ENCODE peak calls at places on chromosomes 7 and 10, in five cellular contexts. X is breast epithelium, G is NB4, H is heart left ventricle, M is IMR-90. O is an unnamed sample.

GRCh38 chr10:536371-536925 is 153.0 kb downstream of the DIP2C start:
- DNase-seq in H (no peak), G (no peak), M (peak; percentile 71), X (no peak), O (no peak)

GRCh38 chr7:96026606-96027005 is 254.3 kb downstream of the DYNC1I1 start:
- DNase-seq in M (peak; percentile 62), H (no peak), X (no peak), G (no peak), O (no peak)

GRCh38 chr7:485188-486081 is 34.2 kb downstream of the PDGFA start:
- DNase-seq in G (no peak), M (peak; percentile 26), X (no peak), H (peak; percentile 67), O (no peak)

GRCh38 chr10:1401056-1401965 is 336.0 kb downstream of the ADARB2 start:
- DNase-seq in M (no peak), X (no peak), H (no peak), G (no peak), O (no peak)

GRCh38 chr10:104005172-104005863 is 38.4 kb downstream of the SLK start:
- DNase-seq in M (no peak), X (no peak), G (no peak), H (no peak), O (no peak)

GRCh38 chr10:123203393-123204126 is 49.4 kb downstream of the BUB3 start:
- DNase-seq in M (no peak), X (peak; percentile 63), H (no peak), G (no peak), O (no peak)

GRCh38 chr7:116957874-116958273 is 4.6 kb downstream of the ST7 start:
- DNase-seq in H (no peak), G (no peak), X (no peak), M (no peak), O (no peak)

GRCh38 chr7:101232141-101232821 is 5.3 kb downstream of the CLDN15 start:
- DNase-seq in X (no peak), G (no peak), M (no peak), H (no peak), O (peak; percentile 86)

GRCh38 chr7:63521-64021 is 128.8 kb upstream of the FAM20C start:
- DNase-seq in G (peak; percentile 87), X (peak; percentile 20), H (peak; percentile 71), M (no peak), O (no peak)

GRCh38 chr7:2723138-2723850 is 35.3 kb downstream of the AMZ1 start:
- DNase-seq in H (peak; percentile 24), M (no peak), X (no peak), G (no peak), O (no peak)

GRCh38 chr10:50271564-50272250 is 20.4 kb upstream of the ASAH2 start:
- DNase-seq in H (no peak), M (no peak), X (no peak), G (no peak), O (no peak)

GRCh38 chr10:79055100-79055782 is 13.5 kb upstream of the ZMIZ1 start:
- DNase-seq in M (no peak), H (no peak), X (peak; percentile 19), G (no peak), O (no peak)

GRCh38 chr10:70729763-70730357 is 55.3 kb downstream of the TBATA start:
- DNase-seq in H (no peak), G (no peak), X (no peak), M (no peak), O (no peak)

GRCh38 chr7:120898710-120899499 is 41.0 kb upstream of the TSPAN12 start:
- DNase-seq in H (no peak), M (no peak), X (no peak), G (no peak), O (no peak)

GRCh38 chr7:14395860-14396259 is 406.4 kb upstream of the ETV1 start:
- DNase-seq in X (no peak), M (no peak), H (no peak), G (no peak), O (no peak)

GRCh38 chr7:133053321-133053891 is 28.5 kb downstream of the CHCHD3 start:
- DNase-seq in G (no peak), H (no peak), X (no peak), M (peak; percentile 97), O (peak; percentile 65)

GRCh38 chr7:136136906-136137305 is 159.7 kb upstream of the MTPN start:
- DNase-seq in M (no peak), X (no peak), H (no peak), G (no peak), O (no peak)

GRCh38 chr10:70685461-70685911 is 13.2 kb downstream of the ADAMTS14 start:
- DNase-seq in M (no peak), G (no peak), H (peak; percentile 12), X (no peak), O (no peak)

GRCh38 chr7:8379264-8379663 is 54.1 kb upstream of the NXPH1 start:
- DNase-seq in H (no peak), X (no peak), M (no peak), G (no peak), O (no peak)

GRCh38 chr10:6953131-6953834 is 373.2 kb upstream of the PRKCQ start:
- DNase-seq in H (no peak), G (no peak), M (peak; percentile 5), X (no peak), O (no peak)

GRCh38 chr10:33967721-33968120 is 633.3 kb upstream of the NRP1 start:
- DNase-seq in G (no peak), M (no peak), H (no peak), X (no peak), O (no peak)

GRCh38 chr7:74027124-74027682 is 770 bp upstream of the ELN start:
- DNase-seq in G (no peak), M (no peak), H (no peak), X (no peak), O (no peak)
- TF ChIP-seq CTCF in G (no peak), M (no peak), H (no peak), X (no peak), O (no peak)

GRCh38 chr7:99374121-99375064 is at the start of gene ARPC1B:
- DNase-seq in G (peak; percentile 94), X (peak; percentile 65), H (peak; percentile 93), M (peak; percentile 51), O (peak; percentile 95)
- TF ChIP-seq POLR2A in G (no peak), X (peak; percentile 31), H (no peak), M (peak; percentile 54), O (no peak)

DNA sequence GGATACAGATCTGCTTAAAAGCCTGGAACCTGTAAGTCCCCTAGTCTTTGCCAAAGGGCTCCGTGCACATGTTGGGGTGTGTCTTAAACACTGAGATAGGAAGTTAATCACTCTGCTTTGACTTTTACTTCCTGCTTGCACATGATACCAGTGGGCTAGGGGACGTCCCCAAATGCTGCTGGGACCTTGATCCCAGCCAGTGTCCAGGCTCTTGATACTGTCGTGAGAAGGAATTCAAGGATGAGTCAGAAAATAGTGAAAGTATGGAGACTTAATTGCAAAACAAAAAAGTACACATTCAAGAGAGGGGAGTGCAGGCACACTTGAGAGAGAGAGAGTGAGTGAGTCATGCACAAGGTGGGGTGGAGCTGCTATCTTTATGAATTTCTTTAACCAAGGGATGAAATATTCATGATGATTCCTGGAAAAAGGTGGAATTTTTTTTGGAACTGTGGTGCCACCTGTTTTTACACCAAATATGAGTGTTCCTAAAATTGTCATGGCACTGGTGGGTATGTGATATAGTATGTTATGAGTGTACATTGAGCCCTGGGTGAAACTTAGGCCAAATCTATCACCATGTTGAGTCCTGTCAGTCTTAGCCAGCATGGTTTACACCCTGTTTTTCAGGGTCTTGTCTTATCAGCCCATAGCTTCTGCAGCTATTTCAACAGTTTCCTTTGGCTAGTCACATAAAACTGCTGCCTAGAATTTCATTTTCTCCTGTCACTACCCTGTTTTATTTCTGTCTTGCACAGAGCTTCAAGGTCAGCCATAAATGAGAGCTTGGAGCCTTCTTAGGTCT is 88.3 kb upstream of the CYP26C1 start:
- DNase-seq in H (no peak), X (no peak), G (peak; percentile 15), M (peak; percentile 90), O (no peak)
- H3K4me3 ChIP-seq in H (no peak overlapping the region), X (no peak overlapping the region), G (no peak overlapping the region), M (no peak overlapping the region), O (no peak overlapping the region)

GRCh38 chr7:149500201-149500600 is 2.6 kb upstream of the ZNF746 start:
- DNase-seq in H (no peak), M (no peak), G (no peak), X (no peak), O (no peak)

GRCh38 chr7:149496642-149497391 is 792 bp downstream of the ZNF746 start:
- DNase-seq in M (peak; percentile 15), X (no peak), H (peak; percentile 80), G (peak; percentile 60), O (no peak)

GRCh38 chr7:149494738-149495368 is 2.8 kb downstream of the ZNF746 start:
- DNase-seq in H (no peak), G (peak; percentile 75), M (peak; percentile 61), X (no peak), O (no peak)

GRCh38 chr7:149495785-149496641 is 1.6 kb downstream of the ZNF746 start:
- DNase-seq in M (peak; percentile 85), X (no peak), H (peak; percentile 83), G (peak; percentile 28), O (peak; percentile 57)

GRCh38 chr7:149497467-149498261 is at the start of gene ZNF746:
- DNase-seq in X (no peak), M (peak; percentile 76), H (peak; percentile 93), G (peak; percentile 93), O (peak; percentile 51)
- TF ChIP-seq CTCF in X (no peak), M (peak; percentile 85), H (peak; percentile 67), G (peak; percentile 47), O (no peak)

DNA sequence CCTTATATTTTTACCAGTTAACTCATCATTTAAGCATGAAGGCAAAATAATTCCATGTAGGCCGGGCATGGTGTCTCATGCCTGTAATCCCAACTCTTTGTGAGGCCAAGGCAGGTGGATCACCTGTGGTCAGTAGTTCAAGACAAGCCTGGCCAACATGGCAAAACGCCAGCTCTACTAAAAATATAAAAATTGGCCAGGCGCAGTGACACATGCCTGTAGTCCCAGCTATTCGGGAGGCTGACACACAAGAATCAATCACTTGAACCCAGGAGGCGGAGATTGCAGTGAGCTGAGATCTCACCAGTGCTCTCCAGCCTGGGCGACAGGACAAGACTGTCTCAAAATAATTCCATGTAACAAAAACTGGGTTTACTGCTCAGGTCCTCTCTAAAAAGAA is 18.3 kb downstream of the HNRNPA2B1 start:
- DNase-seq in H (no peak), M (no peak), X (no peak), G (peak; percentile 50), O (no peak)
- TF ChIP-seq POLR2A in H (no peak), M (no peak), X (no peak), G (peak; percentile 7), O (no peak)

GRCh38 chr10:113381906-113382562 is 170.8 kb upstream of the HABP2 start:
- DNase-seq in M (peak; percentile 57), G (peak; percentile 76), H (no peak), X (no peak), O (no peak)
- H3K4me3 ChIP-seq in M (peak overlapping the region; percentile 34), G (peak overlapping the region; percentile 55), H (peak overlapping the region; percentile 40), X (peak overlapping the region; percentile 26), O (no peak overlapping the region)